ENCODE peak calls at places on chromosomes 6 and 20, in five cellular contexts. L, E, A, U and T are unnamed samples.
A peak's percentile ranks its signal among the peaks of the same experiment; 100 is the strongest.

GRCh38 chr20:49675368-49676151 is 38.1 kb downstream of the B4GALT5 start:
- DNase-seq in L (peak; percentile 46), E (no peak), A (no peak), U (no peak), T (no peak)

GRCh38 chr20:50744143-50744792 is 12.9 kb downstream of the PARD6B start:
- DNase-seq in L (peak; percentile 78), E (no peak), A (peak; percentile 90), U (peak; percentile 88), T (peak; percentile 84)

GRCh38 chr6:139939189-139939979 is 564.9 kb upstream of the CITED2 start:
- DNase-seq in L (no peak), E (no peak), A (no peak), U (no peak), T (no peak)

GRCh38 chr20:23097636-23098580 is 11.8 kb upstream of the CD93 start:
- DNase-seq in L (no peak), E (no peak), A (no peak), U (no peak), T (no peak)

GRCh38 chr6:111874030-111874425 is 776 bp upstream of the FYN start:
- DNase-seq in L (no peak), E (no peak), A (peak; percentile 29), U (no peak), T (no peak)

GRCh38 chr20:13220194-13220856 is 749 bp upstream of the ISM1 start:
- DNase-seq in L (peak; percentile 6), E (no peak), A (peak; percentile 23), U (no peak), T (no peak)

GRCh38 chr20:18322551-18322950 is 34.2 kb downstream of the ZNF133 start:
- DNase-seq in L (no peak), E (no peak), A (no peak), U (no peak), T (no peak)

GRCh38 chr20:40673442-40673841 is 15.6 kb downstream of the MAFB start:
- DNase-seq in L (no peak), E (no peak), A (no peak), U (no peak), T (no peak)

GRCh38 chr6:145247677-145248419 is 487.5 kb downstream of the EPM2A start:
- DNase-seq in L (peak; percentile 96), E (no peak), A (peak; percentile 95), U (no peak), T (peak; percentile 88)

GRCh38 chr20:59813126-59813947 is 120.1 kb downstream of the SYCP2 start:
- DNase-seq in L (no peak), E (no peak), A (no peak), U (peak; percentile 25), T (no peak)

GRCh38 chr6:105035299-105035698 is 78.4 kb downstream of the LIN28B start:
- DNase-seq in L (no peak), E (no peak), A (no peak), U (no peak), T (no peak)

GRCh38 chr20:36344517-36345132 is 38.5 kb downstream of the DLGAP4 start:
- DNase-seq in L (peak; percentile 25), E (no peak), A (peak; percentile 51), U (no peak), T (peak; percentile 9)

GRCh38 chr20:62198931-62199330 is 16.1 kb downstream of the MTG2 start:
- DNase-seq in L (no peak), E (no peak), A (no peak), U (no peak), T (no peak)

GRCh38 chr6:145235207-145235606 is 500.1 kb downstream of the EPM2A start:
- DNase-seq in L (no peak), E (no peak), A (peak; percentile 8), U (no peak), T (no peak)

GRCh38 chr6:72083976-72084375 is 197.6 kb downstream of the RIMS1 start:
- DNase-seq in L (no peak), E (no peak), A (no peak), U (no peak), T (no peak)

GRCh38 chr6:24332306-24332705 is 25.6 kb downstream of the DCDC2 start:
- DNase-seq in L (peak; percentile 94), E (no peak), A (peak; percentile 36), U (no peak), T (peak; percentile 29)

GRCh38 chr20:39110819-39111136 is 148.6 kb downstream of the DHX35 start:
- DNase-seq in L (no peak), E (no peak), A (no peak), U (no peak), T (no peak)
- H3K4me3 ChIP-seq in L (no peak overlapping the region), E (no peak overlapping the region), A (no peak overlapping the region), U (no peak overlapping the region), T (no peak overlapping the region)

GRCh38 chr6:132391391-132392291 is 9.6 kb downstream of the MOXD1 start:
- DNase-seq in L (peak; percentile 96), E (no peak), A (peak; percentile 77), U (peak; percentile 49), T (no peak)
- H3K4me3 ChIP-seq in L (peak overlapping the region; percentile 34), E (no peak overlapping the region), A (no peak overlapping the region), U (no peak overlapping the region), T (no peak overlapping the region)

GRCh38 chr6:100167585-100167984 is 173.6 kb upstream of the MCHR2 start:
- DNase-seq in L (no peak), E (no peak), A (no peak), U (no peak), T (no peak)
- H3K4me3 ChIP-seq in L (no peak overlapping the region), E (no peak overlapping the region), A (no peak overlapping the region), U (no peak overlapping the region), T (no peak overlapping the region)

DNA sequence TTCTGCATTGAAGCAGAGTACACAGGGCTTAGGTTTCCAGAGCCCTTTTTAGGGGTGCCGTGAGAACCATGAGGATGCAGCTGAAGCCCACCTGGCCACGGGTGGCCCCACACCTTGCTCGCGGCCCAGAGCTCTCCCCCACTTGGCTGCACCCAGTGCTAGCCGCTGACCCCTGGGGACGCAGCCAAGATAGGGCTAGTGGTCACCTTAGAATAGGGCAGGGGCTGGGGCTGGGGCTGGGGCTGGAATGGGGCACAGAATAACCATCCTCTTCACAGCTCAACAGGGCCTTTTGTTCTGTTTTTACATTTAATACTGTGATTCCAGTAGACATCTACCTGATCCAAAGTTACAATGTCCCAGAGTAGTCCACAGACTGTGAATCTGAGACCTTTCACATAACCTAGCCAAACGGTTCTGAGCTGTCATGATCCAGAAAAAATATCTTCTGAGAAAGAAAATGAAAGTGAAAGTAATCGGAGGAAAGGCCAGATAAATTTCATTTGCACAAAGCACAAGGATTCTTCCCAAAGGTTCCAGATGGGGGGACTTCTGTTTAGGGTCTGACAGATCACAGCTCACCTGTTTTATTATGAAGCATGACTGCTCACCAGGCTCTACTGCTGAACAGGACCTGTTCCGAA is 402.1 kb downstream of the THBS2 start:
- DNase-seq in L (no peak), E (no peak), A (peak; percentile 5), U (no peak), T (no peak)
- H3K4me3 ChIP-seq in L (no peak overlapping the region), E (no peak overlapping the region), A (no peak overlapping the region), U (no peak overlapping the region), T (no peak overlapping the region)

DNA sequence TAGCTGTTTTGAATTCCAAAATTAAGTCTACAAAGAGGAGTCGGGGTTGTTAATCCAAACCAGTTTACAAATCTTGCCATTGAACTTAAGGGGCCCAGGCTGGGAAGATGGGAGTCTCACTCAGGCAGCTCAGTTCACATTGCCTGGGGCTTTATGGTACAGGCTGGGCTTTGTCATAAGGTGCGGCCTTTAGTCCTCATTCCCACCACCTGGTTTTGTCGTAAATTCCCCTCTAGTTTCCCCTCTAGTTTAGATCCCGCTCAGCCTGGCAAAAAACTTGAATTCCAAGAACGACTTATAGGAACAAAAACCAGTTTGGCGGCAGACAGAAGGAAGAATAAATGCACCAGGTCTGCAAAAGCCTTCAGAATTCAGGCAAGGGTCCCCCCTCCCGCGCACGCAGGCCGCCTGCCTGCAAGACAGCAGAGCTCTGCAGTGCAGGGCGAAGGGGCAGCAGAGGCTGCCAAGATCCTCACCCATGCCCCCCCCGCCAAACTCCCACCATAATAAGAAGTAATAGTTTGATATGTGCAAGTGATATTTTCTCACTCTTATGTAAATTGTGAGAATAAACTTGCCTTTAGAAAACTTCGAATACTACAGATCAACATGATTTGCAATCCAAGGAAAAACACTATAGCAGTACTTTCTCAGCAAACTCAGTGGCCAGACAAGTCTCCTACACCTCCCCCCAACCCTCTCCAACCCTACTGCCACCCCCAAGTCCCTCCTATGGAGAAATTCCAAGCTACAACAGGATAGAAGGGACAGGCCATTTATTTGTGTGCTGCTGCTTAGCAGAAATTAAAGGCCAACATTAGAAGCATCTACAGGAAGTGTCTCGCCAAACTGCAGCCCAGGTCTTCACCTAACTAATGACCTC is 4.0 kb downstream of the BMP7 start:
- DNase-seq in L (no peak), E (no peak), A (no peak), U (no peak), T (no peak)
- H3K4me3 ChIP-seq in L (no peak overlapping the region), E (no peak overlapping the region), A (no peak overlapping the region), U (no peak overlapping the region), T (no peak overlapping the region)

GRCh38 chr6:44011350-44011925 is 115.8 kb downstream of the MRPL14 start:
- DNase-seq in L (peak; percentile 56), E (no peak), A (no peak), U (no peak), T (no peak)

GRCh38 chr6:44020148-44020547 is 107.1 kb downstream of the MRPL14 start:
- DNase-seq in L (no peak), E (no peak), A (no peak), U (no peak), T (no peak)

GRCh38 chr6:44020664-44021425 is 106.4 kb downstream of the MRPL14 start:
- DNase-seq in L (no peak), E (no peak), A (no peak), U (no peak), T (no peak)

GRCh38 chr6:44012078-44012493 is 115.2 kb downstream of the MRPL14 start:
- DNase-seq in L (peak; percentile 98), E (no peak), A (peak; percentile 96), U (peak; percentile 67), T (no peak)

DNA sequence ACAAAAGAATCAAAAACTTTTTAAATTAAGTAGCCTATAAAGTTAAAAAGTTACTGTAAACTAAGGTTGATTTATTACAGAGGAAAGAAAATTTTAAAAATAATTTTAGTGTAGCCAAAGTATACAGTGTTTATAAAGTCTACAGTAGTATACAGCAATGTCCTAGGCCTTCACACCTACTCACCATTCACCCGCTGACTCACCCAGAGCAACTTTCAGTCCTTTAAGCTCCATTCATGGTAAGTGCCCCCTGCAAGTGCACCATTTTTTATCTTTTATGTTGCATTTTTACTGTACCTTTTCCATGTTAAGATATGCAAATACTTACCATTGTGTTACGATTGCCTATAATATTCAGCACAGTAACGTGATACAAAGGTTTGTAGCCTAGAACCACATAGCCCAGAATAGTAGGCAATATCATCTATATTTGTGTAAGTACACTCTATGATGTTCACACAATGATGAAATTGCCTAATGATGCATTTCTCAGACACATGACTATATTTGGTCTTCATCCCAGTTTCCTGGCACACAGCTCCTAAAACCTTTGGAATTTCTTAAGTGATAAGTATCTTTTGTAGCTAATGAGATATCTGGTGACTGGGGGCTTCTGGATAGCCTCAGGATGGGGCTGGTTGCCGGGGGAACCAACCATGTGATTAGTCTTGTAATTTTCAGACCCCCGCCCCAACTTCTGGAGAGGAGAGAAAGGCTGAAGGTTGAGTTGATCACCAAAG is 111.0 kb downstream of the MRPL14 start:
- DNase-seq in L (peak; percentile 87), E (no peak), A (no peak), U (no peak), T (peak; percentile 84)
- H3K4me3 ChIP-seq in L (no peak overlapping the region), E (no peak overlapping the region), A (no peak overlapping the region), U (no peak overlapping the region), T (no peak overlapping the region)

GRCh38 chr6:41471064-41471895 is 74.9 kb upstream of the FOXP4 start:
- DNase-seq in L (no peak), E (no peak), A (no peak), U (no peak), T (no peak)
- H3K4me3 ChIP-seq in L (no peak overlapping the region), E (no peak overlapping the region), A (no peak overlapping the region), U (no peak overlapping the region), T (no peak overlapping the region)

GRCh38 chr6:26404534-26404933 is 2.5 kb downstream of the BTN3A1 start:
- DNase-seq in L (no peak), E (no peak), A (no peak), U (no peak), T (no peak)
- H3K4me3 ChIP-seq in L (no peak overlapping the region), E (peak overlapping the region; percentile 66), A (no peak overlapping the region), U (no peak overlapping the region), T (no peak overlapping the region)